ENCODE peak calls at places on chromosomes 2 and 18, in eight cellular contexts. One of them, this sample, is unnamed. For H3K4me1 and H3K36me3, the result is how much of the 10 kb centered on the place peaks cover.

GRCh38 chr2:439540-440465 is 151.9 kb upstream of the ALKAL2 start:
- DNase-seq in endothelial cell of umbilical vein: no peak
- DNase-seq in heart right ventricle: no peak
- DNase-seq in endodermal cell: no peak
- DNase-seq in Panc1: no peak
- DNase-seq in cardiac muscle cell: no peak
- DNase-seq in pancreas: no peak
- DNase-seq in testis: peak
- DNase-seq in this sample: no peak

GRCh38 chr18:24982831-24983230 is 369.1 kb downstream of the ZNF521 start:
- DNase-seq in endodermal cell: no peak
- DNase-seq in cardiac muscle cell: no peak
- DNase-seq in endothelial cell of umbilical vein: peak
- DNase-seq in Panc1: no peak
- DNase-seq in testis: no peak
- DNase-seq in heart right ventricle: no peak
- DNase-seq in pancreas: no peak
- DNase-seq in this sample: no peak

GRCh38 chr18:28961669-28962228 is 784.8 kb upstream of the CDH2 start:
- DNase-seq in pancreas: no peak
- DNase-seq in Panc1: peak
- DNase-seq in endothelial cell of umbilical vein: peak
- DNase-seq in endodermal cell: peak
- DNase-seq in cardiac muscle cell: peak
- DNase-seq in testis: peak
- DNase-seq in heart right ventricle: no peak
- DNase-seq in this sample: peak

GRCh38 chr2:241894681-241895426 is 25.3 kb downstream of the RTP5 start:
- DNase-seq in testis: peak
- DNase-seq in heart right ventricle: no peak
- DNase-seq in endodermal cell: peak
- DNase-seq in Panc1: no peak
- DNase-seq in endothelial cell of umbilical vein: no peak
- DNase-seq in pancreas: peak
- DNase-seq in cardiac muscle cell: no peak
- DNase-seq in this sample: no peak

GRCh38 chr2:142965464-142965863 is 88.0 kb downstream of the KYNU start:
- DNase-seq in testis: no peak
- DNase-seq in cardiac muscle cell: no peak
- DNase-seq in Panc1: no peak
- DNase-seq in endothelial cell of umbilical vein: peak
- DNase-seq in heart right ventricle: no peak
- DNase-seq in endodermal cell: no peak
- DNase-seq in pancreas: no peak
- DNase-seq in this sample: no peak

GRCh38 chr2:36376992-36377738 is 21.6 kb downstream of the CRIM1 start:
- DNase-seq in heart right ventricle: no peak
- DNase-seq in endodermal cell: peak
- DNase-seq in pancreas: no peak
- DNase-seq in endothelial cell of umbilical vein: peak
- DNase-seq in testis: peak
- DNase-seq in Panc1: no peak
- DNase-seq in cardiac muscle cell: peak
- DNase-seq in this sample: peak

GRCh38 chr2:48915227-48915626 is 159.7 kb upstream of the LHCGR start:
- DNase-seq in cardiac muscle cell: no peak
- DNase-seq in endothelial cell of umbilical vein: no peak
- DNase-seq in Panc1: no peak
- DNase-seq in endodermal cell: peak
- DNase-seq in heart right ventricle: no peak
- DNase-seq in testis: no peak
- DNase-seq in pancreas: no peak
- DNase-seq in this sample: no peak

GRCh38 chr18:9549405-9549804 is 65.0 kb downstream of the PPP4R1 start:
- DNase-seq in endodermal cell: no peak
- DNase-seq in testis: no peak
- DNase-seq in endothelial cell of umbilical vein: no peak
- DNase-seq in cardiac muscle cell: no peak
- DNase-seq in heart right ventricle: no peak
- DNase-seq in pancreas: no peak
- DNase-seq in Panc1: no peak
- DNase-seq in this sample: no peak

GRCh38 chr2:218569661-218570500 is 1.2 kb downstream of the CNOT9 start:
- DNase-seq in heart right ventricle: no peak
- DNase-seq in endothelial cell of umbilical vein: peak
- DNase-seq in testis: peak
- DNase-seq in endodermal cell: peak
- DNase-seq in cardiac muscle cell: peak
- DNase-seq in Panc1: no peak
- DNase-seq in pancreas: no peak
- DNase-seq in this sample: peak

GRCh38 chr2:19119326-19120001 is 239.0 kb downstream of the OSR1 start:
- DNase-seq in pancreas: no peak
- DNase-seq in cardiac muscle cell: no peak
- DNase-seq in Panc1: no peak
- DNase-seq in heart right ventricle: no peak
- DNase-seq in testis: no peak
- DNase-seq in endodermal cell: no peak
- DNase-seq in endothelial cell of umbilical vein: no peak
- DNase-seq in this sample: no peak

GRCh38 chr18:27713727-27714080 is 463.2 kb downstream of the CDH2 start:
- DNase-seq in heart right ventricle: no peak
- DNase-seq in endodermal cell: no peak
- DNase-seq in endothelial cell of umbilical vein: no peak
- DNase-seq in cardiac muscle cell: no peak
- DNase-seq in pancreas: no peak
- DNase-seq in testis: no peak
- DNase-seq in Panc1: no peak
- DNase-seq in this sample: peak

GRCh38 chr2:196172976-196173375 is 1.6 kb upstream of the STK17B start:
- DNase-seq in pancreas: no peak
- DNase-seq in cardiac muscle cell: no peak
- DNase-seq in endothelial cell of umbilical vein: no peak
- DNase-seq in endodermal cell: no peak
- DNase-seq in testis: no peak
- DNase-seq in Panc1: no peak
- DNase-seq in heart right ventricle: no peak
- DNase-seq in this sample: no peak
- H3K4me1 ChIP-seq in pancreas: under half
- H3K4me1 ChIP-seq in cardiac muscle cell: under half
- H3K4me1 ChIP-seq in endothelial cell of umbilical vein: under half
- H3K4me1 ChIP-seq in endodermal cell: under half
- H3K4me1 ChIP-seq in testis: under half
- H3K4me1 ChIP-seq in Panc1: under half
- H3K4me1 ChIP-seq in heart right ventricle: under half
- H3K4me1 ChIP-seq in this sample: under half

DNA sequence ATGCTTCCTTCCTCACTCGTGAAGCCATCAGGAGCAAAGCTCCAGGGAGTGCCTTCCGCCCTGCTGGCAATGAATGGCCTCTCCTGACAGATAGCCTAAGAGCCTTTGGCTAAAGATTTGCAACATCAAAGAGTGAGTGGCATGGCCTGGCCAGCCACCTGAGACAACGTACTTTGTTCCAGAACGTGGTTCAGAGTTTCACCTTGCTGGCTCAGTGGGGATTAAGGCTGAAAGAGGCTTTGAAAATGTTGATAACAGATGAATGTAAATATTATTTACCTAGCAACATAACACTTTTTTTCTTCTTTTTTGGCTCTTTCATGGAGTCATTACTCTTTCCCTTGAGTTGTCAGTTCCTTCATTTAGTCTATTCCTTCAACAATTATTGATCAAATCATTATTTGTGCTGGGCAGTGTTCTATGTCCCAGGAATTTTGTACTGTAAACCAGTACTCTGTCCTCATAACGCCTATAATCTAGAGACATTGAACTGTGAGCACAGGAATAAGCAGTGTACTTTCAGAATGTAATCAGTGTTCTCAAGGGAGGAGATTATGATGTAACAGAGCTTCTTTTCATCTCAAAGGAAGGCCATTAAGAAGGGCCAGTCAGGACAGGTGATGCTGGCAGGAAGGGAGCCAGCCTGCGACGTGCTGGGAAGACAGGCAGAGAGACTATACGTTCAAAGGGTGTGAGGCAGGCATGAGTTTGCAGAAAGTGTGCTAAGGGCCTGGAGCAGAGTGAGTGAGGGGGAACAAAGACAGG is 59.4 kb upstream of the SH3RF3 start:
- DNase-seq in Panc1: no peak
- DNase-seq in cardiac muscle cell: no peak
- DNase-seq in pancreas: no peak
- DNase-seq in endodermal cell: peak
- DNase-seq in heart right ventricle: no peak
- DNase-seq in testis: no peak
- DNase-seq in endothelial cell of umbilical vein: no peak
- DNase-seq in this sample: no peak
- H3K27ac ChIP-seq in Panc1: no peak
- H3K27ac ChIP-seq in cardiac muscle cell: no peak
- H3K27ac ChIP-seq in pancreas: no peak
- H3K27ac ChIP-seq in endodermal cell: no peak
- H3K27ac ChIP-seq in heart right ventricle: no peak
- H3K27ac ChIP-seq in testis: no peak
- H3K27ac ChIP-seq in endothelial cell of umbilical vein: no peak
- H3K27ac ChIP-seq in this sample: no peak

GRCh38 chr2:47819834-47820233 is 36.9 kb downstream of the MSH6 start:
- DNase-seq in Panc1: no peak
- DNase-seq in cardiac muscle cell: no peak
- DNase-seq in pancreas: no peak
- DNase-seq in endothelial cell of umbilical vein: no peak
- DNase-seq in endodermal cell: no peak
- DNase-seq in heart right ventricle: no peak
- DNase-seq in testis: no peak
- DNase-seq in this sample: no peak

GRCh38 chr2:47815764-47816163 is 32.8 kb downstream of the MSH6 start:
- DNase-seq in pancreas: no peak
- DNase-seq in testis: no peak
- DNase-seq in endodermal cell: no peak
- DNase-seq in Panc1: no peak
- DNase-seq in endothelial cell of umbilical vein: no peak
- DNase-seq in heart right ventricle: no peak
- DNase-seq in cardiac muscle cell: no peak
- DNase-seq in this sample: no peak

GRCh38 chr2:47822518-47822917 is 39.6 kb downstream of the MSH6 start:
- DNase-seq in endodermal cell: no peak
- DNase-seq in cardiac muscle cell: no peak
- DNase-seq in Panc1: no peak
- DNase-seq in heart right ventricle: no peak
- DNase-seq in testis: no peak
- DNase-seq in pancreas: no peak
- DNase-seq in endothelial cell of umbilical vein: no peak
- DNase-seq in this sample: no peak

GRCh38 chr2:47818777-47819176 is 35.8 kb downstream of the MSH6 start:
- DNase-seq in pancreas: no peak
- DNase-seq in Panc1: no peak
- DNase-seq in endodermal cell: no peak
- DNase-seq in testis: no peak
- DNase-seq in cardiac muscle cell: no peak
- DNase-seq in endothelial cell of umbilical vein: no peak
- DNase-seq in heart right ventricle: no peak
- DNase-seq in this sample: no peak
- H3K36me3 ChIP-seq in pancreas: under half
- H3K36me3 ChIP-seq in Panc1: under half
- H3K36me3 ChIP-seq in endodermal cell: half or more
- H3K36me3 ChIP-seq in testis: under half
- H3K36me3 ChIP-seq in cardiac muscle cell: half or more
- H3K36me3 ChIP-seq in endothelial cell of umbilical vein: under half
- H3K36me3 ChIP-seq in heart right ventricle: under half
- H3K36me3 ChIP-seq in this sample: half or more

GRCh38 chr2:196101325-196101981 is 32.8 kb upstream of the DNAH7 start:
- DNase-seq in endodermal cell: no peak
- DNase-seq in testis: no peak
- DNase-seq in pancreas: no peak
- DNase-seq in endothelial cell of umbilical vein: no peak
- DNase-seq in cardiac muscle cell: no peak
- DNase-seq in Panc1: no peak
- DNase-seq in heart right ventricle: no peak
- DNase-seq in this sample: peak

GRCh38 chr2:196105956-196106355 is 37.3 kb upstream of the DNAH7 start:
- DNase-seq in testis: no peak
- DNase-seq in Panc1: no peak
- DNase-seq in endothelial cell of umbilical vein: peak
- DNase-seq in endodermal cell: no peak
- DNase-seq in cardiac muscle cell: no peak
- DNase-seq in heart right ventricle: no peak
- DNase-seq in pancreas: no peak
- DNase-seq in this sample: no peak

GRCh38 chr2:196108604-196109003 is 40.0 kb upstream of the DNAH7 start:
- DNase-seq in endodermal cell: no peak
- DNase-seq in cardiac muscle cell: no peak
- DNase-seq in Panc1: no peak
- DNase-seq in pancreas: no peak
- DNase-seq in endothelial cell of umbilical vein: no peak
- DNase-seq in testis: no peak
- DNase-seq in heart right ventricle: no peak
- DNase-seq in this sample: no peak

GRCh38 chr2:196097864-196098660 is 29.4 kb upstream of the DNAH7 start:
- DNase-seq in Panc1: no peak
- DNase-seq in endodermal cell: no peak
- DNase-seq in heart right ventricle: no peak
- DNase-seq in pancreas: no peak
- DNase-seq in testis: no peak
- DNase-seq in cardiac muscle cell: no peak
- DNase-seq in endothelial cell of umbilical vein: no peak
- DNase-seq in this sample: no peak

GRCh38 chr2:196103626-196104025 is 35.0 kb upstream of the DNAH7 start:
- DNase-seq in pancreas: no peak
- DNase-seq in endothelial cell of umbilical vein: no peak
- DNase-seq in cardiac muscle cell: no peak
- DNase-seq in testis: no peak
- DNase-seq in Panc1: no peak
- DNase-seq in heart right ventricle: no peak
- DNase-seq in endodermal cell: no peak
- DNase-seq in this sample: no peak
- H3K4me1 ChIP-seq in pancreas: under half
- H3K4me1 ChIP-seq in endothelial cell of umbilical vein: under half
- H3K4me1 ChIP-seq in cardiac muscle cell: under half
- H3K4me1 ChIP-seq in testis: under half
- H3K4me1 ChIP-seq in Panc1: under half
- H3K4me1 ChIP-seq in heart right ventricle: under half
- H3K4me1 ChIP-seq in endodermal cell: under half
- H3K4me1 ChIP-seq in this sample: under half